ENCODE peak calls at places on chromosomes 1 and 21, in four cellular contexts. O is K562, J is H1, D is HepG2. G is an unnamed sample.

GRCh38 chr1:205563927-205564441 is 59.5 kb downstream of the CDK18 start:
- DNase-seq in O (no peak), J (no peak), D (no peak), G (no peak)

GRCh38 chr1:203033287-203033686 is 7.0 kb downstream of the PPFIA4 start:
- DNase-seq in O (no peak), J (no peak), D (no peak), G (no peak)

GRCh38 chr1:36342426-36343185 is 19.2 kb upstream of the EVA1B start:
- DNase-seq in O (peak; percentile 48), J (no peak), D (no peak), G (peak; percentile 95)

GRCh38 chr1:243475966-243476365 is 220.1 kb downstream of the SDCCAG8 start:
- DNase-seq in O (peak; percentile 51), J (no peak), D (no peak), G (no peak)

GRCh38 chr1:83676106-83676505 is 322.8 kb downstream of the TTLL7 start:
- DNase-seq in O (no peak), J (no peak), D (no peak), G (no peak)

GRCh38 chr1:43382027-43382771 is 7.4 kb downstream of the MED8 start:
- DNase-seq in O (no peak), J (no peak), D (no peak), G (no peak)

GRCh38 chr1:221201773-221202172 is 322.5 kb downstream of the HLX start:
- DNase-seq in O (no peak), J (no peak), D (no peak), G (no peak)

GRCh38 chr1:11492235-11492634 is 13.3 kb downstream of the DISP3 start:
- DNase-seq in O (no peak), J (no peak), D (no peak), G (no peak)

GRCh38 chr1:93531193-93531592 is 83.3 kb downstream of the FNBP1L start:
- DNase-seq in O (no peak), J (no peak), D (no peak), G (no peak)

GRCh38 chr1:10152709-10153284 is 57.6 kb upstream of the KIF1B start:
- DNase-seq in O (peak; percentile 37), J (no peak), D (no peak), G (peak; percentile 58)

GRCh38 chr21:17802568-17802967 is 16.6 kb downstream of the C21orf91 start:
- DNase-seq in O (no peak), J (no peak), D (no peak), G (no peak)

GRCh38 chr1:221444346-221444745 is 297.5 kb downstream of the DUSP10 start:
- DNase-seq in O (no peak), J (no peak), D (no peak), G (no peak)

GRCh38 chr1:65691152-65691900 is 101.4 kb upstream of the PDE4B start:
- DNase-seq in O (no peak), J (no peak), D (no peak), G (peak; percentile 81)

GRCh38 chr1:42613803-42614131 is 44.5 kb upstream of the PPIH start:
- DNase-seq in O (no peak), J (no peak), D (no peak), G (no peak)

GRCh38 chr21:33904041-33904440 is 11.6 kb downstream of the ATP5PO start:
- DNase-seq in O (no peak), J (no peak), D (no peak), G (no peak)

GRCh38 chr1:55214903-55215193 is 316 bp downstream of the USP24 start:
- DNase-seq in O (no peak), J (no peak), D (no peak), G (peak; percentile 49)

GRCh38 chr1:233518344-233518743 is 95.6 kb upstream of the KCNK1 start:
- DNase-seq in O (peak; percentile 77), J (peak; percentile 38), D (no peak), G (no peak)

GRCh38 chr21:36882776-36883175 is 83.7 kb downstream of the HLCS start:
- DNase-seq in O (no peak), J (no peak), D (no peak), G (no peak)

GRCh38 chr1:201506092-201506491 is 831 bp downstream of the CSRP1 start:
- DNase-seq in O (no peak), J (no peak), D (no peak), G (peak; percentile 36)
- H2AFZ ChIP-seq in O (peak overlapping the region; percentile 91), J (peak overlapping the region; percentile 42), D (no peak overlapping the region), G (no peak overlapping the region)

GRCh38 chr21:44867999-44868700 is 5.3 kb downstream of the PTTG1IP start:
- DNase-seq in O (no peak), J (no peak), D (no peak), G (no peak)

GRCh38 chr21:44870748-44871495 is 2.6 kb downstream of the PTTG1IP start:
- DNase-seq in O (no peak), J (no peak), D (peak; percentile 40), G (peak; percentile 57)

GRCh38 chr21:44868707-44869106 is 4.8 kb downstream of the PTTG1IP start:
- DNase-seq in O (no peak), J (no peak), D (no peak), G (no peak)

GRCh38 chr21:44871576-44872265 is 1.8 kb downstream of the PTTG1IP start:
- DNase-seq in O (no peak), J (no peak), D (peak; percentile 71), G (peak; percentile 58)

DNA sequence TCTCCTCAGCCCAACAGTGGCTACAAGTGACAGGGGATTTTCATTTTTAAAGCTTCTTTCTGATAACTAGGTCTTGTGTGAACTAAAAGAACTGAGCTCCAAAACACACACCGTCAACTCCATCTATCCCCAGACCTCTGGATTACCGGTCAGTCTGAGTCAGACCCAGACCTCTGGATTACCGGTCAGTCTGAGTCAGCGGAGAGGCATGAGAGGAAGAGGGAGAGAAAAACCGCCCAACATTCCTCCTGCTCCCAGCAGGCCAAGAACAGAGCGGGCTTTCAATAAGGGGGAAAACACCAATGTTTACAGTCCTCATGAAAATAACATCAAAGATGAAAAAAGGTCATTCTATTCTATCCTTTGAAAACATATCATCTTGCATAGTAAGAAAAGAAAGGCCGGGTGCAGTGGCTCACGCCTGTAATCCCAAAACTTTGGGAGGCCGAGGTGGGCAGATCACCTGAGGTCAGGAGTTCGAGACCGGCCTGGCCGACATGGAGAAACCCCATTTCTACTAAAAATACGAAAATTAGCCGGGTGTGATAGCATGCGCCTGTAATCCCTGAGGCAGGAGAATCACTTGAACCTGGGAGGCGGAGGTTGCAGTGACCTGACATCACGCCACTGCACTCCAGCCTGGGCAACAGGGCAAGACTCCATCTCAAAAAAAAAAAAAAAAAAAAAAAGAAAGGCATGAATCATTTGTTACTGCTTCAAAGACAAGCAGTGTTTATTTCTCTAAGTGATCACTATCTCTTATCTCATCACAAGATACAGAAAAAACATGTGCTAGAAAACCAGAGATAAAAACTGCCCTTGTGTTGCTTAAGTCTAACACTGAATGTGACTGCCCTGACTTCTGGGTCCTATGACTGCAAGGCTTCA is 3.4 kb downstream of the PTTG1IP start:
- DNase-seq in O (no peak), J (no peak), D (peak; percentile 96), G (peak; percentile 92)
- TF ChIP-seq JUN in O (peak; percentile 97), J (no peak), D (peak; percentile 82), G (peak; percentile 93)

GRCh38 chr1:25447547-25447946 is 16.9 kb downstream of the MACO1 start:
- DNase-seq in O (no peak), J (no peak), D (no peak), G (no peak)
- H3K79me2 ChIP-seq in O (peaks cover 55% of the 10 kb centered on the region), J (peaks cover 7% of the 10 kb centered on the region), D (peaks cover 11% of the 10 kb centered on the region), G (peaks cover 30% of the 10 kb centered on the region)

DNA sequence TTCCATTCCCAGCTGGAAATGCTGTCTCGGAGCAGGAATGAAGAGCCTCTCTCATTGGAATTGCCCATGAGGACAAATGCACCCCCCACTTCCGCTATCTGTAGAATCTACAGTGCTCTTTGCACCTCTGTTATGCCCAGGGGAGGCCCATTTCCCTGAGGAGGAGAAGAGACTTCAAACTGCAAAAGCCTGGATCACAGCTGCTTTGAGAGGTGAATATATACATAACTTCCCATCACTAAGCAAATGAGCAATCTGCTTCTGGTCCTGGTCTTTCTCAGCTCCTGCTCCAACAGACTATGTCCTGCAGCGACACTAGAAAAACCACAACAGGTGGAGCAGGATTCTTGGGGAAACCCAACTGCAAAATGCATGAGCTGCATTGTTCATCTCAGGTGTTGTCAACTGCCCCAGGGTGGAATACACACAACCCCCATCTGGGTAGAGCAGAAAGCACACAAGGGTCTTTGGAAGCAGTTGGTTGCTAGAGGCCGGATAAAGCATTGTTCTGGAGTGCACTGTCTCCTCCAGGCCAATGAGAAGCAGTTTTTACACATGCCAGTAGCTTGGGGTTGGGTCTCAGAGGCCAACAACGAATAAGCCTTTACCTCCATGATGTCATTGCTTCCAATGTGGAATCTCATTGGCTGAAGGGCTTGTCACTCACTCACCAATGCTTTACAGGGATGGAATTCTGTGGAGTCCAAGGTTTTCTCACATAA is 67.7 kb upstream of the RAB4A start:
- DNase-seq in O (peak; percentile 75), J (peak; percentile 47), D (peak; percentile 94), G (no peak)
- H2AFZ ChIP-seq in O (no peak overlapping the region), J (peak overlapping the region; percentile 10), D (peak overlapping the region; percentile 77), G (no peak overlapping the region)

GRCh38 chr1:154961207-154961496 is 430 bp downstream of the PYGO2 start:
- DNase-seq in O (no peak), J (no peak), D (peak; percentile 65), G (no peak)
- TF ChIP-seq JUN in O (no peak), J (no peak), D (no peak), G (no peak)

GRCh38 chr1:94920061-94920460 is 6.8 kb downstream of the CNN3 start:
- DNase-seq in O (no peak), J (no peak), D (peak; percentile 18), G (peak; percentile 15)

GRCh38 chr1:94922756-94923465 is 4.0 kb downstream of the CNN3 start:
- DNase-seq in O (no peak), J (no peak), D (no peak), G (no peak)

GRCh38 chr1:94919241-94920030 is 7.5 kb downstream of the CNN3 start:
- DNase-seq in O (no peak), J (no peak), D (no peak), G (no peak)

GRCh38 chr1:94924967-94925366 is 1.9 kb downstream of the CNN3 start:
- DNase-seq in O (no peak), J (no peak), D (no peak), G (peak; percentile 59)

DNA sequence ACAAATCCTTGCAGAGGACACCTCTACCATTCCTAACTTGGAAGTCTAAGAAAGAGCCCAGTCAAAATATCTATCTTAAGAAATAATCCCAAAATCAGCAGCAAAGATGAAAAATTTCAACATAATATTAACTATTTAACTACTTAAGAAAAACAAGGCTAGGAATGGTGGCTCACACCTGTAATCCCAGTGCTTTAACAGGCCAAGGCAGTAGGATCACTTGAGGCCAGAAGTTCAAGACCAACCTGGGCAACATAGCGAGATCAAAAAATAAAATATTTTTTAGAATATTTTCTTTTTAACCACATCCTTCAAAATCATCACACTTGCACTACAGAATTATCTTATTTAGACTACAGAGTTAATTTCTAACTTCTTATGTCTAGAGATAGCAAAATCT is 4.9 kb downstream of the CNN3 start:
- DNase-seq in O (no peak), J (no peak), D (no peak), G (no peak)
- H3K79me2 ChIP-seq in O (no peaks in the 10 kb centered on the region), J (peaks cover 94% of the 10 kb centered on the region), D (peaks cover 97% of the 10 kb centered on the region), G (peaks cover 95% of the 10 kb centered on the region)

DNA sequence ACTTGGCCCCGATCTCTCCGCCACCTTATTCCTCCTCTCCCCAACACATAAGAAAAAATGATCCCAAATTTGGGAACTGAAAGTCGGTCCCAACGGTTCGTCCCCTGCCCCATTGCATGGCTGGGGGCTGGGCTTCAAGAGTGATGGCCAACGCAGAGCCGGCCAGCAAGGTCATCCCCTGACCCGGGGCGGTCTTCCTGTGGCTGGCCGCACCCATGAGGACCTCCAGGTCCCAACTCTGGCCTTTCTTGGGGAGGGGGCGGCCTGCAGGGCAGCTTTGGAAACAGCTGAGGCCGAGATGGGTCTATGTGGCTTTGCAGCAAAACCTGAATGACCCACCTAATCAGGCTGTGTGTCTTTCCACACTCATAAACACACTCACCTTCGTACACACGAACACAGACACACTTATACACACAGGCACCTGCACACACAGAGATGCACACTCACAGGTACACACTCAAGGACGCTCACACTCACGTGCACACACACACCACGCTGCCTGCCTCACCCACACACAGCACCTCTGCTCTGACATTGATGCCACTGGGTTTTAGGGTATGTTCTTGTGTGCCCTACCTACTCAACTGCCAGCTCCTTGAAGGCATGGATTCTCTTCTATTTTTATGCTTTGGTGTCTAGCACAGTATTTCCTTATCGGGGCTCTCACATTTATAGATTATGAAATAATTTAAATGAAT is 562 bp downstream of the DYNLT5 start:
- DNase-seq in O (no peak), J (no peak), D (no peak), G (peak; percentile 8)
- H2AFZ ChIP-seq in O (no peak overlapping the region), J (peak overlapping the region; percentile 44), D (no peak overlapping the region), G (peak overlapping the region; percentile 79)

G was measured in endothelial cell of umbilical vein.